ENCODE peak calls at places on chromosomes 11 and 22, in four cellular contexts. One of them, this sample, is unnamed.

GRCh38 chr11:95536049-95536448 is 253.5 kb downstream of the FAM76B start:
- DNase-seq in naive thymus-derived CD8-positive, alpha-beta T cell: no peak
- DNase-seq in EH: no peak
- DNase-seq in dermis blood vessel endothelial cell: no peak
- DNase-seq in this sample: no peak

GRCh38 chr11:17734418-17734911 is at the start of gene KCNC1:
- DNase-seq in dermis blood vessel endothelial cell: peak
- DNase-seq in EH: peak
- DNase-seq in naive thymus-derived CD8-positive, alpha-beta T cell: no peak
- DNase-seq in this sample: peak

GRCh38 chr11:83285771-83286528 is at the start of gene CCDC90B:
- DNase-seq in naive thymus-derived CD8-positive, alpha-beta T cell: peak
- DNase-seq in EH: peak
- DNase-seq in dermis blood vessel endothelial cell: peak
- DNase-seq in this sample: peak

GRCh38 chr11:61971177-61972111 is 4.0 kb upstream of the FTH1 start:
- DNase-seq in EH: peak
- DNase-seq in naive thymus-derived CD8-positive, alpha-beta T cell: peak
- DNase-seq in dermis blood vessel endothelial cell: peak
- DNase-seq in this sample: peak

GRCh38 chr22:17315310-17315709 is 54.0 kb upstream of the CECR2 start:
- DNase-seq in dermis blood vessel endothelial cell: no peak
- DNase-seq in EH: no peak
- DNase-seq in naive thymus-derived CD8-positive, alpha-beta T cell: no peak
- DNase-seq in this sample: no peak

GRCh38 chr22:19871845-19872778 is 17.4 kb upstream of the GNB1L start:
- DNase-seq in dermis blood vessel endothelial cell: no peak
- DNase-seq in EH: no peak
- DNase-seq in naive thymus-derived CD8-positive, alpha-beta T cell: peak
- DNase-seq in this sample: no peak

GRCh38 chr22:17199131-17199731 is 20.0 kb downstream of the ADA2 start:
- DNase-seq in naive thymus-derived CD8-positive, alpha-beta T cell: no peak
- DNase-seq in EH: peak
- DNase-seq in dermis blood vessel endothelial cell: peak
- DNase-seq in this sample: no peak

GRCh38 chr22:37173709-37174108 is 14.3 kb downstream of the C1QTNF6 start:
- DNase-seq in dermis blood vessel endothelial cell: no peak
- DNase-seq in EH: no peak
- DNase-seq in naive thymus-derived CD8-positive, alpha-beta T cell: no peak
- DNase-seq in this sample: no peak

GRCh38 chr11:119000906-119001305 is 3.0 kb downstream of the CENATAC start:
- DNase-seq in dermis blood vessel endothelial cell: no peak
- DNase-seq in EH: peak
- DNase-seq in naive thymus-derived CD8-positive, alpha-beta T cell: no peak
- DNase-seq in this sample: no peak

GRCh38 chr11:124791626-124792341 is 8.4 kb downstream of the MSANTD2 start:
- DNase-seq in naive thymus-derived CD8-positive, alpha-beta T cell: no peak
- DNase-seq in EH: peak
- DNase-seq in dermis blood vessel endothelial cell: no peak
- DNase-seq in this sample: no peak

GRCh38 chr11:67281552-67282150 is 7.5 kb upstream of the ANKRD13D start:
- DNase-seq in dermis blood vessel endothelial cell: no peak
- DNase-seq in naive thymus-derived CD8-positive, alpha-beta T cell: no peak
- DNase-seq in EH: no peak
- DNase-seq in this sample: no peak

GRCh38 chr11:89491141-89491690 is at the start of gene NOX4:
- DNase-seq in naive thymus-derived CD8-positive, alpha-beta T cell: no peak
- DNase-seq in EH: peak
- DNase-seq in dermis blood vessel endothelial cell: peak
- DNase-seq in this sample: peak

GRCh38 chr11:68145120-68145866 is 24.1 kb upstream of the CHKA start:
- DNase-seq in dermis blood vessel endothelial cell: no peak
- DNase-seq in naive thymus-derived CD8-positive, alpha-beta T cell: no peak
- DNase-seq in EH: peak
- DNase-seq in this sample: no peak

GRCh38 chr11:118939412-118939915 is 13.7 kb upstream of the BCL9L start:
- DNase-seq in EH: no peak
- DNase-seq in dermis blood vessel endothelial cell: no peak
- DNase-seq in naive thymus-derived CD8-positive, alpha-beta T cell: no peak
- DNase-seq in this sample: no peak

GRCh38 chr11:7612056-7612660 is 61.1 kb downstream of the CYB5R2 start:
- DNase-seq in dermis blood vessel endothelial cell: no peak
- DNase-seq in naive thymus-derived CD8-positive, alpha-beta T cell: no peak
- DNase-seq in EH: no peak
- DNase-seq in this sample: no peak

GRCh38 chr11:111944651-111945051 is 7.5 kb downstream of the DIXDC1 start:
- DNase-seq in naive thymus-derived CD8-positive, alpha-beta T cell: no peak
- DNase-seq in dermis blood vessel endothelial cell: peak
- DNase-seq in EH: peak
- DNase-seq in this sample: peak

GRCh38 chr11:123357990-123358827 is 71.9 kb upstream of the GRAMD1B start:
- DNase-seq in naive thymus-derived CD8-positive, alpha-beta T cell: no peak
- DNase-seq in dermis blood vessel endothelial cell: no peak
- DNase-seq in EH: peak
- DNase-seq in this sample: no peak

GRCh38 chr11:2362414-2362813 is 14.7 kb upstream of the CD81 start:
- DNase-seq in dermis blood vessel endothelial cell: no peak
- DNase-seq in EH: no peak
- DNase-seq in naive thymus-derived CD8-positive, alpha-beta T cell: no peak
- DNase-seq in this sample: no peak

GRCh38 chr11:66291706-66292542 is at the start of gene TMEM151A:
- DNase-seq in naive thymus-derived CD8-positive, alpha-beta T cell: no peak
- DNase-seq in dermis blood vessel endothelial cell: no peak
- DNase-seq in EH: no peak
- DNase-seq in this sample: no peak

GRCh38 chr11:74726547-74727182 is 4.6 kb downstream of the CHRDL2 start:
- DNase-seq in naive thymus-derived CD8-positive, alpha-beta T cell: peak
- DNase-seq in EH: peak
- DNase-seq in dermis blood vessel endothelial cell: peak
- DNase-seq in this sample: peak

GRCh38 chr22:49368221-49368975 is 459.3 kb downstream of the BRD1 start:
- DNase-seq in EH: no peak
- DNase-seq in dermis blood vessel endothelial cell: no peak
- DNase-seq in naive thymus-derived CD8-positive, alpha-beta T cell: peak
- DNase-seq in this sample: no peak

GRCh38 chr22:19889951-19890350 is 35.3 kb upstream of the GNB1L start:
- DNase-seq in EH: no peak
- DNase-seq in naive thymus-derived CD8-positive, alpha-beta T cell: no peak
- DNase-seq in dermis blood vessel endothelial cell: peak
- DNase-seq in this sample: no peak

GRCh38 chr11:125372911-125373310 is 123.2 kb downstream of the FEZ1 start:
- DNase-seq in naive thymus-derived CD8-positive, alpha-beta T cell: no peak
- DNase-seq in dermis blood vessel endothelial cell: no peak
- DNase-seq in EH: no peak
- DNase-seq in this sample: no peak

GRCh38 chr22:47393191-47393590 is 630.7 kb downstream of the TBC1D22A start:
- DNase-seq in EH: no peak
- DNase-seq in dermis blood vessel endothelial cell: no peak
- DNase-seq in naive thymus-derived CD8-positive, alpha-beta T cell: no peak
- DNase-seq in this sample: no peak

GRCh38 chr11:40544162-40544561 is 915.3 kb downstream of the LRRC4C start:
- DNase-seq in EH: no peak
- DNase-seq in dermis blood vessel endothelial cell: no peak
- DNase-seq in naive thymus-derived CD8-positive, alpha-beta T cell: no peak
- DNase-seq in this sample: no peak

GRCh38 chr11:122758974-122759373 is 79.3 kb upstream of the CRTAM start:
- DNase-seq in EH: peak
- DNase-seq in dermis blood vessel endothelial cell: peak
- DNase-seq in naive thymus-derived CD8-positive, alpha-beta T cell: no peak
- DNase-seq in this sample: peak

GRCh38 chr11:63613517-63614135 is 607 bp downstream of the PLAAT3 start:
- DNase-seq in naive thymus-derived CD8-positive, alpha-beta T cell: peak
- DNase-seq in dermis blood vessel endothelial cell: peak
- DNase-seq in EH: peak
- DNase-seq in this sample: peak

GRCh38 chr22:39492186-39492585 is 9.9 kb upstream of the MIEF1 start:
- DNase-seq in EH: no peak
- DNase-seq in naive thymus-derived CD8-positive, alpha-beta T cell: no peak
- DNase-seq in dermis blood vessel endothelial cell: no peak
- DNase-seq in this sample: no peak

GRCh38 chr22:45930324-45930723 is 46.6 kb downstream of the WNT7B start:
- DNase-seq in EH: no peak
- DNase-seq in dermis blood vessel endothelial cell: no peak
- DNase-seq in naive thymus-derived CD8-positive, alpha-beta T cell: no peak
- DNase-seq in this sample: no peak

GRCh38 chr11:45877221-45877620 is 8.2 kb upstream of the MAPK8IP1 start:
- DNase-seq in naive thymus-derived CD8-positive, alpha-beta T cell: no peak
- DNase-seq in EH: no peak
- DNase-seq in dermis blood vessel endothelial cell: no peak
- DNase-seq in this sample: no peak

GRCh38 chr11:110000045-110000502 is 93.1 kb upstream of the ZC3H12C start:
- DNase-seq in naive thymus-derived CD8-positive, alpha-beta T cell: no peak
- DNase-seq in dermis blood vessel endothelial cell: peak
- DNase-seq in EH: peak
- DNase-seq in this sample: peak

GRCh38 chr11:63813563-63814382 is 517 bp downstream of the SPINDOC start:
- DNase-seq in EH: peak
- DNase-seq in naive thymus-derived CD8-positive, alpha-beta T cell: peak
- DNase-seq in dermis blood vessel endothelial cell: peak
- DNase-seq in this sample: peak

GRCh38 chr11:131534031-131534430 is 163.6 kb downstream of the NTM start:
- DNase-seq in dermis blood vessel endothelial cell: no peak
- DNase-seq in EH: no peak
- DNase-seq in naive thymus-derived CD8-positive, alpha-beta T cell: no peak
- DNase-seq in this sample: no peak

GRCh38 chr11:119619665-119620064 is 109.3 kb downstream of the NECTIN1 start:
- DNase-seq in naive thymus-derived CD8-positive, alpha-beta T cell: no peak
- DNase-seq in dermis blood vessel endothelial cell: no peak
- DNase-seq in EH: no peak
- DNase-seq in this sample: no peak